ENCODE peak calls at places on chromosomes 13 and 19, in ten cellular contexts. H is RPMI7951; J is stimulated activated CD4-positive, alpha-beta T cell treated with anti-CD3 and anti-CD28 coated beads, TNF-alpha, amount 100 ng/mL, for 1 hour; I is activated CD4-positive, CD25-positive, alpha-beta regulatory T cell treated with anti-CD3 and anti-CD28 coated beads, Interleukin-2, amount 50 U/mL, for 16 hours; P is GOT3; M is T1000; S is mesenteric fat pad; F is fibroblast of pulmonary artery; X is GM12891; N is CD4-positive, alpha-beta T cell. O is an unnamed sample.

GRCh38 chr19:4776436-4777205 is 14.9 kb upstream of the FEM1A start:
- DNase-seq in N (no peak), H (peak; percentile 64), M (no peak), S (no peak), J (no peak), P (no peak), X (no peak), F (no peak), I (no peak), O (no peak)

GRCh38 chr13:111897846-111898215 is 169.1 kb upstream of the SOX1 start:
- DNase-seq in X (no peak), P (no peak), F (no peak), M (no peak), S (no peak), N (no peak), H (no peak), I (no peak), J (no peak), O (no peak)

GRCh38 chr19:10820173-10820572 is 15.8 kb downstream of the TMED1 start:
- DNase-seq in J (no peak), H (no peak), I (no peak), N (no peak), S (no peak), F (no peak), P (no peak), M (no peak), X (no peak), O (no peak)

GRCh38 chr19:5479958-5480357 is 24.7 kb downstream of the ZNRF4 start:
- DNase-seq in F (no peak), S (no peak), N (no peak), X (no peak), P (no peak), H (peak; percentile 16), J (no peak), M (no peak), I (no peak), O (no peak)

GRCh38 chr19:46404039-46404883 is 9.1 kb downstream of the CCDC8 start:
- DNase-seq in J (no peak), I (no peak), H (no peak), P (no peak), N (no peak), M (no peak), X (no peak), S (no peak), F (peak; percentile 41), O (no peak)

GRCh38 chr13:98741741-98742435 is 10.6 kb downstream of the SLC15A1 start:
- DNase-seq in F (no peak), N (no peak), J (no peak), I (no peak), S (no peak), M (no peak), X (no peak), P (no peak), H (no peak), O (no peak)

GRCh38 chr19:22527554-22527953 is 105.4 kb upstream of the ZNF98 start:
- DNase-seq in P (no peak), S (no peak), M (no peak), I (no peak), F (no peak), X (no peak), J (no peak), N (no peak), H (no peak), O (no peak)

GRCh38 chr13:25732146-25732865 is 319.5 kb downstream of the SHISA2 start:
- DNase-seq in X (no peak), N (no peak), F (peak; percentile 15), S (no peak), I (no peak), J (no peak), H (peak; percentile 77), P (no peak), M (no peak), O (no peak)

GRCh38 chr13:73215807-73216206 is 157.0 kb downstream of the KLF5 start:
- DNase-seq in I (no peak), H (no peak), S (no peak), N (no peak), X (no peak), J (no peak), M (no peak), P (no peak), F (peak; percentile 17), O (no peak)

GRCh38 chr13:113729329-113730019 is 29.6 kb upstream of the TMEM255B start:
- DNase-seq in M (no peak), S (no peak), I (no peak), P (no peak), H (peak; percentile 31), X (no peak), F (no peak), J (no peak), N (no peak), O (no peak)

GRCh38 chr19:16259385-16260159 is 61.9 kb downstream of the AP1M1 start:
- DNase-seq in N (no peak), I (no peak), H (no peak), M (no peak), P (no peak), X (no peak), S (no peak), J (no peak), F (no peak), O (peak; percentile 56)

GRCh38 chr19:6610934-6611370 is 20.0 kb upstream of the CD70 start:
- DNase-seq in H (peak; percentile 88), I (no peak), S (no peak), N (no peak), J (no peak), M (no peak), F (peak; percentile 72), X (no peak), P (no peak), O (no peak)

GRCh38 chr19:10006335-10006708 is 4.0 kb downstream of the COL5A3 start:
- DNase-seq in S (no peak), M (no peak), X (no peak), H (peak; percentile 39), N (no peak), I (no peak), P (no peak), J (no peak), F (peak; percentile 50), O (no peak)

GRCh38 chr13:24683833-24684599 is 3.8 kb downstream of the ATP12A start:
- DNase-seq in S (peak; percentile 68), P (peak; percentile 19), H (peak; percentile 28), I (peak; percentile 11), F (peak; percentile 60), X (peak; percentile 65), J (peak; percentile 17), M (no peak), N (peak; percentile 62), O (peak; percentile 61)

GRCh38 chr13:70188567-70188966 is 80.3 kb upstream of the KLHL1 start:
- DNase-seq in H (no peak), I (no peak), N (no peak), S (no peak), J (no peak), P (no peak), F (no peak), M (no peak), X (no peak), O (no peak)

GRCh38 chr19:10442698-10443097 is 22.4 kb downstream of the PDE4A start:
- DNase-seq in J (no peak), M (no peak), H (no peak), N (no peak), X (no peak), S (no peak), I (no peak), F (no peak), P (no peak), O (no peak)

GRCh38 chr19:18097217-18097992 is at the start of gene MAST3:
- DNase-seq in F (peak; percentile 81), M (peak; percentile 80), I (peak; percentile 81), X (peak; percentile 95), J (peak; percentile 82), S (peak; percentile 94), H (peak; percentile 79), N (peak; percentile 93), P (peak; percentile 66), O (peak; percentile 93)